ENCODE peak calls at places on chromosomes 13 and 19, in seven cellular contexts. One of them, this sample, is unnamed.
A peak's percentile ranks its signal among the peaks of the same experiment; 100 is the strongest.

GRCh38 chr13:39269411-39269810 is 231.2 kb downstream of the NHLRC3 start:
- DNase-seq in right cardiac atrium: no peak
- DNase-seq in thoracic aorta: no peak
- DNase-seq in effector memory CD4-positive, alpha-beta T cell: no peak
- DNase-seq in ascending aorta: no peak
- DNase-seq in breast epithelium: no peak
- DNase-seq in Panc1: no peak
- DNase-seq in this sample: no peak

GRCh38 chr19:2618611-2619010 is 83.9 kb downstream of the GNG7 start:
- DNase-seq in right cardiac atrium: peak; percentile 81
- DNase-seq in thoracic aorta: no peak
- DNase-seq in effector memory CD4-positive, alpha-beta T cell: peak; percentile 52
- DNase-seq in ascending aorta: peak; percentile 83
- DNase-seq in breast epithelium: no peak
- DNase-seq in Panc1: no peak
- DNase-seq in this sample: peak; percentile 75

GRCh38 chr19:27972291-27973040 is 1240.5 kb downstream of the UQCRFS1 start:
- DNase-seq in right cardiac atrium: no peak
- DNase-seq in thoracic aorta: no peak
- DNase-seq in effector memory CD4-positive, alpha-beta T cell: no peak
- DNase-seq in ascending aorta: no peak
- DNase-seq in breast epithelium: no peak
- DNase-seq in Panc1: no peak
- DNase-seq in this sample: no peak

GRCh38 chr13:72104656-72105180 is 237.7 kb upstream of the DACH1 start:
- DNase-seq in right cardiac atrium: no peak
- DNase-seq in thoracic aorta: no peak
- DNase-seq in effector memory CD4-positive, alpha-beta T cell: no peak
- DNase-seq in ascending aorta: no peak
- DNase-seq in breast epithelium: no peak
- DNase-seq in Panc1: no peak
- DNase-seq in this sample: no peak

GRCh38 chr19:6475321-6476108 is 6.1 kb downstream of the DENND1C start:
- DNase-seq in right cardiac atrium: no peak
- DNase-seq in thoracic aorta: no peak
- DNase-seq in effector memory CD4-positive, alpha-beta T cell: no peak
- DNase-seq in ascending aorta: no peak
- DNase-seq in breast epithelium: no peak
- DNase-seq in Panc1: no peak
- DNase-seq in this sample: no peak

GRCh38 chr13:30808600-30808999 is 73.3 kb downstream of the ALOX5AP start:
- DNase-seq in right cardiac atrium: no peak
- DNase-seq in thoracic aorta: no peak
- DNase-seq in effector memory CD4-positive, alpha-beta T cell: no peak
- DNase-seq in ascending aorta: no peak
- DNase-seq in breast epithelium: no peak
- DNase-seq in Panc1: no peak
- DNase-seq in this sample: no peak

GRCh38 chr13:67557642-67558241 is 327.6 kb upstream of the PCDH9 start:
- DNase-seq in right cardiac atrium: no peak
- DNase-seq in thoracic aorta: no peak
- DNase-seq in effector memory CD4-positive, alpha-beta T cell: no peak
- DNase-seq in ascending aorta: no peak
- DNase-seq in breast epithelium: no peak
- DNase-seq in Panc1: no peak
- DNase-seq in this sample: no peak

GRCh38 chr19:55598719-55599467 is 424 bp downstream of the FIZ1 start:
- DNase-seq in right cardiac atrium: peak; percentile 96
- DNase-seq in thoracic aorta: peak; percentile 85
- DNase-seq in effector memory CD4-positive, alpha-beta T cell: peak; percentile 91
- DNase-seq in ascending aorta: peak; percentile 97
- DNase-seq in breast epithelium: peak; percentile 91
- DNase-seq in Panc1: peak; percentile 83
- DNase-seq in this sample: peak; percentile 90

GRCh38 chr13:43878897-43879322 is 630 bp downstream of the CCDC122 start:
- DNase-seq in right cardiac atrium: peak; percentile 89
- DNase-seq in thoracic aorta: peak; percentile 26
- DNase-seq in effector memory CD4-positive, alpha-beta T cell: peak; percentile 16
- DNase-seq in ascending aorta: peak; percentile 89
- DNase-seq in breast epithelium: peak; percentile 57
- DNase-seq in Panc1: no peak
- DNase-seq in this sample: no peak

GRCh38 chr19:1567116-1567847 is 843 bp downstream of the MEX3D start:
- DNase-seq in right cardiac atrium: peak; percentile 79
- DNase-seq in thoracic aorta: no peak
- DNase-seq in effector memory CD4-positive, alpha-beta T cell: no peak
- DNase-seq in ascending aorta: no peak
- DNase-seq in breast epithelium: no peak
- DNase-seq in Panc1: no peak
- DNase-seq in this sample: no peak

GRCh38 chr13:110446570-110446880 is 115.0 kb downstream of the RAB20 start:
- DNase-seq in right cardiac atrium: no peak
- DNase-seq in thoracic aorta: no peak
- DNase-seq in effector memory CD4-positive, alpha-beta T cell: no peak
- DNase-seq in ascending aorta: peak; percentile 57
- DNase-seq in breast epithelium: no peak
- DNase-seq in Panc1: no peak
- DNase-seq in this sample: no peak

GRCh38 chr19:43718627-43719377 is 2.9 kb downstream of the IRGC start:
- DNase-seq in right cardiac atrium: no peak
- DNase-seq in thoracic aorta: no peak
- DNase-seq in effector memory CD4-positive, alpha-beta T cell: no peak
- DNase-seq in ascending aorta: no peak
- DNase-seq in breast epithelium: no peak
- DNase-seq in Panc1: no peak
- DNase-seq in this sample: no peak

GRCh38 chr13:90787007-90787406 is 560.5 kb upstream of the MIR17HG start:
- DNase-seq in right cardiac atrium: no peak
- DNase-seq in thoracic aorta: no peak
- DNase-seq in effector memory CD4-positive, alpha-beta T cell: no peak
- DNase-seq in ascending aorta: no peak
- DNase-seq in breast epithelium: no peak
- DNase-seq in Panc1: no peak
- DNase-seq in this sample: no peak
- H3K27ac ChIP-seq in right cardiac atrium: no peak overlapping the region
- H3K27ac ChIP-seq in thoracic aorta: no peak overlapping the region
- H3K27ac ChIP-seq in effector memory CD4-positive, alpha-beta T cell: no peak overlapping the region
- H3K27ac ChIP-seq in ascending aorta: no peak overlapping the region
- H3K27ac ChIP-seq in breast epithelium: no peak overlapping the region
- H3K27ac ChIP-seq in Panc1: no peak overlapping the region
- H3K27ac ChIP-seq in this sample: no peak overlapping the region

GRCh38 chr19:16290692-16291091 is 33.9 kb upstream of the KLF2 start:
- DNase-seq in right cardiac atrium: no peak
- DNase-seq in thoracic aorta: no peak
- DNase-seq in effector memory CD4-positive, alpha-beta T cell: no peak
- DNase-seq in ascending aorta: no peak
- DNase-seq in breast epithelium: no peak
- DNase-seq in Panc1: no peak
- DNase-seq in this sample: no peak

GRCh38 chr19:16293133-16294085 is 31.2 kb upstream of the KLF2 start:
- DNase-seq in right cardiac atrium: peak; percentile 86
- DNase-seq in thoracic aorta: peak; percentile 63
- DNase-seq in effector memory CD4-positive, alpha-beta T cell: no peak
- DNase-seq in ascending aorta: peak; percentile 93
- DNase-seq in breast epithelium: peak; percentile 61
- DNase-seq in Panc1: no peak
- DNase-seq in this sample: no peak

GRCh38 chr19:16288544-16288943 is 36.1 kb upstream of the KLF2 start:
- DNase-seq in right cardiac atrium: no peak
- DNase-seq in thoracic aorta: no peak
- DNase-seq in effector memory CD4-positive, alpha-beta T cell: no peak
- DNase-seq in ascending aorta: no peak
- DNase-seq in breast epithelium: no peak
- DNase-seq in Panc1: no peak
- DNase-seq in this sample: no peak

GRCh38 chr19:16285769-16286564 is 38.7 kb upstream of the KLF2 start:
- DNase-seq in right cardiac atrium: peak; percentile 79
- DNase-seq in thoracic aorta: peak; percentile 25
- DNase-seq in effector memory CD4-positive, alpha-beta T cell: no peak
- DNase-seq in ascending aorta: peak; percentile 86
- DNase-seq in breast epithelium: no peak
- DNase-seq in Panc1: no peak
- DNase-seq in this sample: no peak

DNA sequence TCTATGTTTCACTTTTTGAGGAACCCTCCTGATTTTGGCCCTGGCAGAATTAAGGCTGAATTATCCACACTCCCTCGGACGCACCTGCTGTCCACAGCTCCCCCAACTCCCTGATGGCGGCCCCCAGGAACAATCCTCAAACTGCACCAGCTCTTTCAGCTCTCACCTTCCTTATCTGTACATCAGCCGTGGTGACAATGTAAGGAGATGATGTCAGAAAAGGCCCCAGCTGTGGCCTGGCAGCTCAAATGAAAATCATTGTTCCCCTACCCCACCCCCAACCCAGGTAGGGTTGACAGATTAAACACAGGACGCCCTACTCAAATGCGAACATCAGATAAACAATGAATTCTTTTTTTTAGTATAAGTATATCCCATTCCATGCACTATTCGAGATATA is 35.0 kb upstream of the KLF2 start:
- DNase-seq in right cardiac atrium: no peak
- DNase-seq in thoracic aorta: no peak
- DNase-seq in effector memory CD4-positive, alpha-beta T cell: no peak
- DNase-seq in ascending aorta: no peak
- DNase-seq in breast epithelium: no peak
- DNase-seq in Panc1: no peak
- DNase-seq in this sample: no peak
- H3K4me1 ChIP-seq in right cardiac atrium: peaks cover 9% of the 10 kb centered on the region
- H3K4me1 ChIP-seq in thoracic aorta: peaks cover 59% of the 10 kb centered on the region
- H3K4me1 ChIP-seq in effector memory CD4-positive, alpha-beta T cell: peaks cover 5% of the 10 kb centered on the region
- H3K4me1 ChIP-seq in ascending aorta: peaks cover 49% of the 10 kb centered on the region
- H3K4me1 ChIP-seq in breast epithelium: no peaks in the 10 kb centered on the region
- H3K4me1 ChIP-seq in Panc1: peaks cover 28% of the 10 kb centered on the region
- H3K4me1 ChIP-seq in this sample: peaks cover 17% of the 10 kb centered on the region

DNA sequence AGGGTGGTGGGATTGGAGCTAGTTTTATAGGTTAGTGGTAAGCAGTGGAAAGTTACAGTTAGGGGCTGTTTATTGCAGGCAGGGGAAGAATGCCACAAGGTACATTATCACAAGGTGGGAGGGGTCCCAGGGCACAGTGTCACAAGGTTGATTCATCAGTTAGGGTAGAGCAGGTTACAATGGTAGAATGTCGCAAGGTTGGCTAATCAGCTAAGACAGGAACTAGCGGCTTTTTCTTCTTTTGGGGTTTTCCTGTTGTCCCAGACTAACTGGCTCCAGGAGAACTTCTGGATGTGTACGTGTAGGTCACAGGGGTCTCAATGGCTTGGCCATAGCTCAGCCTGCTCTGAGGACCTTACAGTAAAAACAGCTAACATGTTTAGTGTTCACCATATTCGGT is 1221.1 kb downstream of the SLITRK1 start:
- DNase-seq in right cardiac atrium: no peak
- DNase-seq in thoracic aorta: no peak
- DNase-seq in effector memory CD4-positive, alpha-beta T cell: no peak
- DNase-seq in ascending aorta: no peak
- DNase-seq in breast epithelium: no peak
- DNase-seq in Panc1: no peak
- DNase-seq in this sample: no peak
- H3K4me3 ChIP-seq in right cardiac atrium: no peak overlapping the region
- H3K4me3 ChIP-seq in thoracic aorta: no peak overlapping the region
- H3K4me3 ChIP-seq in effector memory CD4-positive, alpha-beta T cell: no peak overlapping the region
- H3K4me3 ChIP-seq in ascending aorta: no peak overlapping the region
- H3K4me3 ChIP-seq in breast epithelium: no peak overlapping the region
- H3K4me3 ChIP-seq in Panc1: no peak overlapping the region
- H3K4me3 ChIP-seq in this sample: no peak overlapping the region

DNA sequence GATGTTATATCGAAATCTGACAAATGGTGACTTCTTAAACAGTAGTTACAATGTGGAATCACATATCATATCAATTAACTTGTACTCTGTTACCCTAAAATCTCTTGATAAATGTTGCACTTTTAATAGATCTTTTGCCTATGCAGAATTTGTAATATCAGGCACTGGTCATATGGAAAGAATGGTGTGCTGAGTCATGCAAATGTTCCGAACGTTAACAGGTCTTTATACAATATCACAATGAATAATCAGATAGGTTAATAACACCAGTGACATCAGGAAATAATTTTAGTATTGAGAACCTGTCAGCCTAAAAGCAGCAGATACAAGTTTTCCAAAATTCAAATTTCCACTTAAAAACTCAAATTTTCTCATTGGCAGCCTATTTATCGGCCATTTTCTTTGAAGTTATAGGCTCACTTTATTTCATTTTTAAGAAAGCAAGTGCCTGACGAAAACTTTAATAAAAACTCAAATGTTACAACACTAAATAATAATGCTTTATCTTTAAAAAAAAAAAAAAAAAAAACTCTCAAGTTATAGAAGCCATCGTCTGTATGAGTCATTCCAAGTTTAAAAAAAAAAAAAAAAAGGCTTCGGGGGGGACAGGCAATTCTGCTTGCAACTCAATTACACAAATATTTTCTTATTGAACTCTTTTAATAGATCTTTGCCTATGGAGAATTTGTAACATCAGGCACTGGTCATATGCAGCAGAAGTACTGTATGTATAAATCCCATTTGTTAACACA is 180.9 kb downstream of the DIAPH3 start:
- DNase-seq in right cardiac atrium: no peak
- DNase-seq in thoracic aorta: no peak
- DNase-seq in effector memory CD4-positive, alpha-beta T cell: no peak
- DNase-seq in ascending aorta: no peak
- DNase-seq in breast epithelium: no peak
- DNase-seq in Panc1: no peak
- DNase-seq in this sample: no peak
- H3K27ac ChIP-seq in right cardiac atrium: no peak overlapping the region
- H3K27ac ChIP-seq in thoracic aorta: no peak overlapping the region
- H3K27ac ChIP-seq in effector memory CD4-positive, alpha-beta T cell: no peak overlapping the region
- H3K27ac ChIP-seq in ascending aorta: no peak overlapping the region
- H3K27ac ChIP-seq in breast epithelium: no peak overlapping the region
- H3K27ac ChIP-seq in Panc1: no peak overlapping the region
- H3K27ac ChIP-seq in this sample: no peak overlapping the region

DNA sequence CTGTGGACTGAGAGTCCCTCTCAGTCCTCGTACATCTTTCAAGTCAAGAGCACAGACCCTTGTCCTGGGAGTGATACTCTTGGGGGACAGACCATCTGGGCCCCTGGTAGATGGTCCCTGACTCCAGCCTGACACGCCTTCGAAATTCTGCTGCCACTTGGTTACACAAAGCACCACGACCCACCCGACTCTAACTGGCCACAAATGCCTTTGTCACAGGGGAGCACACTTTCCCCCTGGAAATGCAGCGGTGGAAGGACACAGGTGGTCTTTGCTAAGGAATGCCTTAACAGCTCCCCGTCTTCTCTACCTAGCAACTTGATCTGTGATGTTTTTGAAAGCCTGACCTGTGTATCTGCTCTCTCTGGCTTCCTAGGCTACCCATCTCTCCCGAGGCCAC is 13.8 kb upstream of the DHRS12 start:
- DNase-seq in right cardiac atrium: no peak
- DNase-seq in thoracic aorta: no peak
- DNase-seq in effector memory CD4-positive, alpha-beta T cell: no peak
- DNase-seq in ascending aorta: no peak
- DNase-seq in breast epithelium: no peak
- DNase-seq in Panc1: no peak
- DNase-seq in this sample: no peak
- H3K4me1 ChIP-seq in right cardiac atrium: peaks cover 7% of the 10 kb centered on the region
- H3K4me1 ChIP-seq in thoracic aorta: peaks cover 15% of the 10 kb centered on the region
- H3K4me1 ChIP-seq in effector memory CD4-positive, alpha-beta T cell: peaks cover 55% of the 10 kb centered on the region
- H3K4me1 ChIP-seq in ascending aorta: peaks cover 6% of the 10 kb centered on the region
- H3K4me1 ChIP-seq in breast epithelium: peaks cover 4% of the 10 kb centered on the region
- H3K4me1 ChIP-seq in Panc1: no peaks in the 10 kb centered on the region
- H3K4me1 ChIP-seq in this sample: peaks cover 79% of the 10 kb centered on the region